ENCODE peak calls at places on chromosomes 3 and 15, in ten cellular contexts. R is neural progenitor cell; T is nephron progenitor cell; M is CD8-positive, alpha-beta T cell; C is progenitor cell of endocrine pancreas; B is fibroblast of lung; I is GM13977; Z is endodermal cell; E is WTC11; K is heart left ventricle. Y is an unnamed sample.

GRCh38 chr3:138459619-138460535 is 25.5 kb downstream of the ESYT3 start:
- DNase-seq in C (no peak), I (no peak), Z (peak), T (no peak), R (no peak), M (no peak), E (no peak), B (no peak), K (peak), Y (no peak)

GRCh38 chr15:76336254-76337046 is at the start of gene ISL2:
- DNase-seq in C (peak), T (peak), B (peak), Z (peak), I (peak), K (peak), E (peak), M (no peak), R (peak), Y (peak)

GRCh38 chr3:45106874-45107273 is 39.3 kb downstream of the CDCP1 start:
- DNase-seq in R (no peak), Z (no peak), E (no peak), B (no peak), I (no peak), C (no peak), K (no peak), M (no peak), T (no peak), Y (no peak)

GRCh38 chr3:20056727-20057611 is 16.7 kb downstream of the KAT2B start:
- DNase-seq in R (no peak), B (peak), T (no peak), K (no peak), M (no peak), E (no peak), Z (no peak), C (no peak), I (no peak), Y (peak)

GRCh38 chr3:27253391-27253790 is 115.8 kb downstream of the NEK10 start:
- DNase-seq in Z (no peak), C (no peak), T (no peak), R (no peak), E (no peak), I (no peak), K (no peak), M (no peak), B (no peak), Y (no peak)

GRCh38 chr3:88003115-88003755 is 55.6 kb downstream of the CGGBP1 start:
- DNase-seq in Z (no peak), M (no peak), B (peak), I (no peak), K (no peak), T (peak), E (no peak), R (peak), C (no peak), Y (no peak)

GRCh38 chr3:9195390-9195789 is 54.1 kb downstream of the SRGAP3 start:
- DNase-seq in K (no peak), R (no peak), M (no peak), T (no peak), E (no peak), Z (no peak), C (no peak), I (no peak), B (no peak), Y (no peak)

GRCh38 chr3:196988241-196989029 is 19.8 kb upstream of the PIGZ start:
- DNase-seq in K (no peak), E (peak), Z (peak), R (peak), T (no peak), I (no peak), C (no peak), B (no peak), M (no peak), Y (no peak)

GRCh38 chr15:31606261-31606669 is 279.6 kb downstream of the KLF13 start:
- DNase-seq in R (no peak), I (no peak), K (no peak), M (no peak), B (peak), Z (no peak), C (no peak), T (no peak), E (no peak), Y (no peak)

GRCh38 chr3:41418961-41419691 is 219.8 kb downstream of the CTNNB1 start:
- DNase-seq in R (peak), M (no peak), B (peak), E (no peak), C (no peak), I (no peak), T (no peak), K (no peak), Z (peak), Y (no peak)

GRCh38 chr3:50428007-50428633 is 68.8 kb upstream of the TMEM115 start:
- DNase-seq in C (no peak), T (no peak), Z (no peak), B (no peak), M (peak), E (no peak), R (no peak), I (no peak), K (no peak), Y (no peak)

GRCh38 chr3:154040283-154040682 is 80.9 kb upstream of the ARHGEF26 start:
- DNase-seq in C (no peak), Z (no peak), K (no peak), B (peak), M (no peak), I (no peak), T (no peak), R (no peak), E (no peak), Y (no peak)
- TF ChIP-seq CTCF in C (peak), Z (peak), K (peak), B (peak), M (no peak), I (peak), T (peak), R (peak), E (no peak), Y (no peak)

DNA sequence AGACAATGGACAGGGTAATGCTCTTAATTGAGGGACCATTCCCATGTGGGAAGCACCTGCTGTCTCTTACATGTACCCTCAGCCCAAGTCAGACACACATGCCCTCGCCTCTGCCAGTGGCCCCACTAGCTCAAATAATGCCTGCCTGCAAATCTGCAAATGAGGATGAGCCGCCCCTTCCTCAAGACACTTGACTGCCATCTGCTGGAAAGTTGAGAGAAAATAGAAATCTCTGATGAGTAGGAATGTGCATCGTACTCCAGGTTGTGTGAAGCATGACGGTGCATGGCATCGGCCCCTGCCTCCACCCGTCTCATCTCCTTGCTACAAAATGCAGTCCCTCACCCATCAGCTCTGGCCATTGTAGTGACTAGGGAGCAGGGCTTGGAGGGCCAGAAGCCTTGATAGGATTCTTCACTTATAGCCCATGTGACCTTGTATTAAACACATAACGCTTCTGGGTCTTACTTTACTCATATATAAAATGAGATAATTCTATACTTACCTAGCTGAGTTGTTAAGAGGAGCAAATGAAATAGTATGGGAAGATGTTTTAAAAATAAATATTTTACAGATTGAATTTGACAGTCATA is 6.3 kb upstream of the SCN5A start:
- DNase-seq in R (peak), Z (peak), E (no peak), T (peak), K (no peak), B (peak), M (no peak), I (peak), C (no peak), Y (no peak)
- TF ChIP-seq CTCF in R (peak), Z (peak), E (peak), T (peak), K (peak), B (peak), M (no peak), I (peak), C (peak), Y (peak)

DNA sequence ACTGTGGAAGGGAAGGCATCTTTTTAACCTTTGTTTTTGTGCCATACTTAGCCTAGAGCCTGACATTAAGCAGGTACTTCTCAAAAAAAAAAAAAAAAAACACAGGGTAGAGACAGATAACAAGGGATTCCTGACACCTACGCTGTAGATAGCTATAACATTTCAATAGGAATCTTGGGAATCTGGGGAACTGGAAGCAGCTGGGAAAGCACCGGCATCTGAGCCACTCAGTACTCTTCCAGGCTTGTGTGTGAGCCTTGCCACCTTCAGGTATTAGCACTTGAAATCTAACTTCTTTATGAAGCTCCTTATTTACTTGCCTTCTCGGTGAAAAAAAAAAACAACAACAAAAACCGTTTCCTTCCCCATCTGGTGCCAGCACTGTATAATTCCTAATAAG is 46.8 kb downstream of the PIK3CA start:
- DNase-seq in C (no peak), T (no peak), M (no peak), Z (peak), K (no peak), E (peak), R (no peak), B (no peak), I (no peak), Y (no peak)
- TF ChIP-seq CTCF in C (no peak), T (no peak), M (no peak), Z (no peak), K (no peak), E (no peak), R (no peak), B (no peak), I (no peak), Y (no peak)

DNA sequence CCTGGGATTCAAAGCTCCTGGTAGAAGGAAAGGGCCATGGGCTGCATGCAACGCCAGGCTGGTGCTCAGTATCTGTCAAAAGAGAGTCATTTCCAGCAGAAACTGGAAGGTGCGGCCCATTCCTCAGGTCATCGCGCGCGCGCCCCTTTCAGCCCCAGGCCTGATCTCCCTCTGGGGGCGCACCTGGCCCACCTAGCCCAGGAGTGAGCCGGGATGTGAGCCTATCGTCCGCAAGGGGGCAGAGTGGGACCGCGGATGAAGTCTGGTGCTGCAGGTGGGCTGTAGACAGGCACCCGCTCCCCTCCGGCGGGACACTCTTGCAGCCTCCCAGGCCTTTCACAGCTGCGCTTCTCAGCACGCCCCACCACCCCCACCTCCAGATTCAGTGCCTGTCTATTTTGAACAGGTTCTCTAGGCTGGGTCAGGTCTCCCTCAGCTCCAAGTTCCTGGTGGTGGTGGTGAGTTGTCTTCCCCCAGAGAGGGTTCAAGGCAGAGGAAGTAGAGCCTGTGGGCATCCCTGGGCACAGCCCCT is 5.8 kb upstream of the RPL29 start:
- DNase-seq in C (peak), B (peak), E (peak), M (peak), K (peak), T (peak), R (peak), Z (peak), I (peak), Y (peak)
- TF ChIP-seq CTCF in C (peak), B (peak), E (peak), M (peak), K (peak), T (peak), R (peak), Z (peak), I (peak), Y (peak)

DNA sequence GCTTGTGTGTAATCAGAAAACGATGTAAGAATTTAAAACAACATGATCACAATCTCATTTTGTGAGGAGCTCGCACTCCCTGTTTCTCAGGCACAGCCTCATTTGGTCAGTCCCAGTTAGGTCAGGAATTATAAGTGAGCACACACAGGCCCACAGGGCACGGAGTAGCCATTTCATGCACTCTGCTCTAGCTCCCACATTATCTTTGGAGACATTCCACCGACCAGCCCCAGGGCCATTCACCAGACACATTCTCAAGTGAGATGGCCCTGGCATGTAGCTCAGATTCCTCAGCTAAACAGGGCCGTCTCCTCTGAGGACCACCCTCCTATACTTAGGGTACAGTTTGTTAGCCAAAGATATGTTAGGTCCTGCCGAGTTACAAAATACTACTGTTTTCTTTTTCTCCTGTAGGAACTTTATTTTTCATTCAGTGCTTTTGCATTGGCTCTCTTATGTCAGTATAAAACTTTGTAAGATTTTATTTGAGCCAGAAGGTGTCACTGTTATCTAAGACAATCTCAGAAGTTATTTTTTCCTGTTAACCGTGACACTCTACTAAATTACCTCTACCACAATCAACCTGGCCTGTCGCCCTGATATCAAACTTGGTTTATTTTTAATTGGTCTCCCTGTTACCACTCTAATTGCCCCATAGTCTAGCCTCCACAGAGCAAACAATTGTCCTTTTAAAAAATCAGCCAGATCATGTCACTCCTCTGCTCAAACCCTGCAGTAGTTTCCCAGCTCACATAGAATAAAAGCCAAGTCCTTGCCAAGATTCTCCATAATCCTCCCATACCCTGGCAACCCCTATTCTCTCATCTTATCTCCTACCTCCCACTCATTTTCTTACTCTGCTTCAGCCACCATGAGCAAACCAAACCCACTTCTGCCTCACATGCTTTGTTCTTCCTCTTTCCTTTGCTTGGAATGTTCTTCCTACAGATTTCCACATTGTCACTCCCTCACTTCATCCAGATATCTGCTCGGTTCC is 105.7 kb downstream of the PPP2R3A start:
- DNase-seq in E (no peak), C (no peak), M (no peak), B (peak), Z (peak), I (no peak), T (no peak), R (no peak), K (no peak), Y (no peak)
- TF ChIP-seq CTCF in E (no peak), C (no peak), M (no peak), B (no peak), Z (no peak), I (no peak), T (no peak), R (no peak), K (no peak), Y (no peak)

GRCh38 chr3:25293736-25294135 is 134.3 kb upstream of the RARB start:
- DNase-seq in Z (no peak), I (no peak), R (peak), C (no peak), M (no peak), E (no peak), T (no peak), K (no peak), B (no peak), Y (no peak)

GRCh38 chr3:25292604-25293003 is 135.5 kb upstream of the RARB start:
- DNase-seq in Z (no peak), T (no peak), R (no peak), B (no peak), K (no peak), C (no peak), E (no peak), I (no peak), M (no peak), Y (no peak)

GRCh38 chr3:25294406-25294805 is 133.7 kb upstream of the RARB start:
- DNase-seq in I (no peak), T (no peak), M (no peak), K (no peak), R (no peak), C (no peak), E (no peak), B (no peak), Z (no peak), Y (no peak)

GRCh38 chr3:25300141-25300540 is 127.9 kb upstream of the RARB start:
- DNase-seq in C (no peak), Z (no peak), B (no peak), T (no peak), M (no peak), E (no peak), K (no peak), I (no peak), R (no peak), Y (no peak)

DNA sequence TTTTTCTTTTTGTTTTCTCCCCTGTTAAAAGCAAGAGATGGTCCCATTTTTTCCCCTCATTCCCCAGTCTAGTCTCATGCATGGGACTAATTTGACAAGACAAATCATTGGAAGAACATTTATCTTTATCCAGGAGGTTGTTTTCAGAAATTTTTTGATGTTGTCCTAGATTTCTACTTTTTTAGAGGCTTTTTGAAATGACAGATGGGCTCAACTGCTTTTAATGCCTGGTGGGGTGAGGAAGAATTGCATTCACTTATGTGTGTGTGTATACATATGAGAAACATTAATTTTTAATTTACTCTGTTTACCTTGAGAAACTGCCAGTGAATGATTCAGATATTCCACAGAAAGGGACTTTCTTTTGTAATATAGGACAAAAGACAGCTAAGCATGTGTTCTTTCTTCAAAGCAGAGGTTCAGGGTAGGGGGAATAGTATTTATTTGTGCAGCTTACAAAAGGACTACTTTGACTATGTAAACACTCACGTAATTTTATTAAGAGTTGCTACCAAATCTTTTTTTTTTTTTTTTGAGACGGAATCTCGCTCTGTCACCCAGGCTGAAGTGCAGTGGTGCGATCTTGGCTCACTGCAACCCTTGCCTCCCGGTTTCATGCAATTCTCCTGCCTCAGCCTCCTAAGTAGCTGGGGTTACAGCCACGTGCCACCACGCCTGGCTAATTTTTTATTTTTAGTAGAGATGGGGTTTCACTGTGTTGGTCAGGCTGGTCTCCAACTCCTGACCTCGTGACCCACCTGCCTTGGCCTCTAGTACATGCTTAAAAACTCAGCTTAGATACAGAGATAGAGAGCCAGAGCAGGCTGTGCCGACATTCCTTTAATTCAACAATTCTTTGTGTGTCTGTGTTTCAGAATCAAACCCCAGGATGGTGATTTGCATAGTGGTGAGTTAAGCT is 130.1 kb upstream of the RARB start:
- DNase-seq in Z (no peak), C (no peak), I (no peak), K (no peak), E (no peak), M (no peak), R (peak), T (no peak), B (peak), Y (no peak)
- TF ChIP-seq CTCF in Z (no peak), C (no peak), I (no peak), K (no peak), E (no peak), M (no peak), R (no peak), T (no peak), B (no peak), Y (no peak)

DNA sequence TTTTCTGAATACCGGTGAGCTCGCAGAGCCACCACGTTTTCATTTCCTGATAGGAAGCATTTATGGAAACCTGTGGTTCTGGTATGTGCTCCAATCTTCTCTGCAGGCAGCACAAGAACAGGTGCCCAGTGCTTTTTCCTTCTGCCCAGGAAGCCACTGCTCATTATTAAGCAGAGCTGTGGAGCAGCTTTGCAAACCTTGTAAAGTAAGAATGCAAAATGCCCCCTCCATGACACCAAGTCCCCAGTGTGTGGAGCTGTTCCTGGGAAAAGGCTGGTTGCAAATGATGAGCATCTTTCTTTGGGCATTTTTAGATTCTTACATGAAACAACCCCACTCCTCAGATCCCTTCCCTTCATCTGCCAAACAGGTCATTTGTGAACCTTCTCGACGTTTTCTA is 65.7 kb upstream of the MRPL3 start:
- DNase-seq in I (no peak), B (no peak), E (peak), K (no peak), R (peak), M (no peak), Z (peak), C (no peak), T (no peak), Y (no peak)
- TF ChIP-seq CTCF in I (no peak), B (no peak), E (no peak), K (no peak), R (peak), M (no peak), Z (peak), C (no peak), T (no peak), Y (no peak)

DNA sequence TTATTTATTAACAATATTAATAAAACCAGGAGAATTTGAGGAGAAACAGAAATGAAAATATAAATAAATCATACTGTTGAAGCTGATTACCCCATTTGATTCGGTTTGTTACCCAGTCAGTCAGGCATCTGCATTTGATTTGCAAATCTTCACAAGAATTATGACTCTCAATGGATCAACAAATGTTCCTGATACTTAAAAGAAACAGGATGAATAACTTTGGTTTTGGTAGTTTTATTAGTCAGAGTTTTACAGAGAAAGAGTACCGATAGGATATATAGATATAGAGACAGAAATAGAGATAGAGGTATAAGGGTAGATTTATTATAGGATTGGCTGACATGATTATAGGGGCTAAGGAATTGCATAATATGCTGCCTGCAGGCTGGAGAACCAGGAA is 241.7 kb upstream of the COL8A1 start:
- DNase-seq in C (no peak), K (no peak), Z (no peak), I (no peak), B (no peak), T (no peak), M (no peak), R (no peak), E (no peak), Y (no peak)
- TF ChIP-seq CTCF in C (no peak), K (no peak), Z (no peak), I (no peak), B (no peak), T (no peak), M (no peak), R (no peak), E (no peak), Y (no peak)

Y was measured in GM20000.